ENCODE peak calls at places on chromosome 17, in four cellular contexts. One of them, this sample, is unnamed. For H3K36me3, the result is how much of the 10 kb centered on the place peaks cover.

GRCh38 chr17:79841369-79842135 is 2.3 kb upstream of the CBX4 start:
- DNase-seq in heart left ventricle: peak
- DNase-seq in sigmoid colon: no peak
- DNase-seq in neural progenitor cell: peak
- DNase-seq in this sample: no peak

GRCh38 chr17:82301916-82302497 is 15.4 kb downstream of the CD7 start:
- DNase-seq in heart left ventricle: no peak
- DNase-seq in sigmoid colon: peak
- DNase-seq in neural progenitor cell: no peak
- DNase-seq in this sample: peak

GRCh38 chr17:74177018-74177450 is 26.4 kb upstream of the RPL38 start:
- DNase-seq in heart left ventricle: no peak
- DNase-seq in sigmoid colon: no peak
- DNase-seq in neural progenitor cell: no peak
- DNase-seq in this sample: peak

GRCh38 chr17:79912552-79913330 is 73.5 kb upstream of the CBX4 start:
- DNase-seq in heart left ventricle: no peak
- DNase-seq in sigmoid colon: no peak
- DNase-seq in neural progenitor cell: no peak
- DNase-seq in this sample: no peak

GRCh38 chr17:36885761-36886365 is 51.4 kb upstream of the LHX1 start:
- DNase-seq in heart left ventricle: no peak
- DNase-seq in sigmoid colon: no peak
- DNase-seq in neural progenitor cell: no peak
- DNase-seq in this sample: no peak

GRCh38 chr17:73325527-73325842 is 13.7 kb upstream of the CDC42EP4 start:
- DNase-seq in heart left ventricle: no peak
- DNase-seq in sigmoid colon: peak
- DNase-seq in neural progenitor cell: no peak
- DNase-seq in this sample: no peak

GRCh38 chr17:71735893-71736292 is 384.9 kb upstream of the SOX9 start:
- DNase-seq in heart left ventricle: no peak
- DNase-seq in sigmoid colon: no peak
- DNase-seq in neural progenitor cell: no peak
- DNase-seq in this sample: no peak

GRCh38 chr17:69575346-69575761 is 160.9 kb downstream of the MAP2K6 start:
- DNase-seq in heart left ventricle: no peak
- DNase-seq in sigmoid colon: no peak
- DNase-seq in neural progenitor cell: peak
- DNase-seq in this sample: peak

GRCh38 chr17:81412490-81413093 is 17.3 kb downstream of the BAHCC1 start:
- DNase-seq in heart left ventricle: peak
- DNase-seq in sigmoid colon: peak
- DNase-seq in neural progenitor cell: no peak
- DNase-seq in this sample: peak

GRCh38 chr17:50536683-50537646 is 4.4 kb downstream of the EPN3 start:
- DNase-seq in heart left ventricle: no peak
- DNase-seq in sigmoid colon: no peak
- DNase-seq in neural progenitor cell: no peak
- DNase-seq in this sample: no peak

GRCh38 chr17:63405741-63406261 is 40.3 kb downstream of the CYB561 start:
- DNase-seq in heart left ventricle: no peak
- DNase-seq in sigmoid colon: no peak
- DNase-seq in neural progenitor cell: peak
- DNase-seq in this sample: peak

GRCh38 chr17:31834448-31834847 is 24.6 kb downstream of the COPRS start:
- DNase-seq in heart left ventricle: no peak
- DNase-seq in sigmoid colon: no peak
- DNase-seq in neural progenitor cell: no peak
- DNase-seq in this sample: no peak

GRCh38 chr17:51258756-51259573 is 884 bp downstream of the MBTD1 start:
- DNase-seq in heart left ventricle: peak
- DNase-seq in sigmoid colon: peak
- DNase-seq in neural progenitor cell: no peak
- DNase-seq in this sample: no peak

GRCh38 chr17:77476920-77477805 is 336.4 kb downstream of the SEC14L1 start:
- DNase-seq in heart left ventricle: peak
- DNase-seq in sigmoid colon: peak
- DNase-seq in neural progenitor cell: no peak
- DNase-seq in this sample: peak
- H3K4me3 ChIP-seq in heart left ventricle: peak
- H3K4me3 ChIP-seq in sigmoid colon: no peak
- H3K4me3 ChIP-seq in neural progenitor cell: no peak
- H3K4me3 ChIP-seq in this sample: no peak

GRCh38 chr17:67265620-67266019 is 20.6 kb upstream of the HELZ start:
- DNase-seq in heart left ventricle: no peak
- DNase-seq in sigmoid colon: no peak
- DNase-seq in neural progenitor cell: no peak
- DNase-seq in this sample: no peak

GRCh38 chr17:67258836-67259468 is 14.0 kb upstream of the HELZ start:
- DNase-seq in heart left ventricle: no peak
- DNase-seq in sigmoid colon: no peak
- DNase-seq in neural progenitor cell: no peak
- DNase-seq in this sample: no peak

GRCh38 chr17:67266496-67266895 is 21.5 kb upstream of the HELZ start:
- DNase-seq in heart left ventricle: no peak
- DNase-seq in sigmoid colon: no peak
- DNase-seq in neural progenitor cell: no peak
- DNase-seq in this sample: no peak

GRCh38 chr17:67260051-67260987 is 15.3 kb upstream of the HELZ start:
- DNase-seq in heart left ventricle: peak
- DNase-seq in sigmoid colon: peak
- DNase-seq in neural progenitor cell: no peak
- DNase-seq in this sample: peak

DNA sequence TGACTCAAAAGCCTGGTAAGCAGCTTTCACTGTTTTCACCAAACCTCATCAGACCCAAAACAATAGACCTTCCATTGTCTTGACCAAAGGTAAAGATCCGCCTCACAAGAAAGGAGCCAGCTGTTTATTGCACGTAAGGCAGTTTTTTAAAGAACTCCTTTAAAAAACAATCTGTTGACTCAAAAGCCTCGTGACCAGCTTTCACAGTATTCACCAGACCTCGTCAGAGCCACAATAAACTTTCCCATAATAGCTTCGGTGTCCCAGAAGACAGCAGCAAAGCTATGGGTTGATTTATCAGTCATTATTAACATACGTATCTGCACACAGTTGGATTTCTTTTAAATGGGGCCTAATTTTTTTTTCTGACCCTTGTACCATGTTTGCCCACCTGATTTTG is 17.4 kb upstream of the HELZ start:
- DNase-seq in heart left ventricle: no peak
- DNase-seq in sigmoid colon: no peak
- DNase-seq in neural progenitor cell: peak
- DNase-seq in this sample: no peak
- TF ChIP-seq CTCF in heart left ventricle: no peak
- TF ChIP-seq CTCF in sigmoid colon: no peak
- TF ChIP-seq CTCF in neural progenitor cell: no peak
- TF ChIP-seq CTCF in this sample: no peak

GRCh38 chr17:67138392-67138791 is 94.0 kb downstream of the CACNG1 start:
- DNase-seq in heart left ventricle: no peak
- DNase-seq in sigmoid colon: no peak
- DNase-seq in neural progenitor cell: no peak
- DNase-seq in this sample: no peak

GRCh38 chr17:67145406-67145805 is 99.6 kb downstream of the HELZ start:
- DNase-seq in heart left ventricle: no peak
- DNase-seq in sigmoid colon: no peak
- DNase-seq in neural progenitor cell: no peak
- DNase-seq in this sample: no peak

GRCh38 chr17:67139289-67139688 is 94.9 kb downstream of the CACNG1 start:
- DNase-seq in heart left ventricle: no peak
- DNase-seq in sigmoid colon: no peak
- DNase-seq in neural progenitor cell: no peak
- DNase-seq in this sample: no peak

GRCh38 chr17:67139784-67140665 is 95.7 kb downstream of the CACNG1 start:
- DNase-seq in heart left ventricle: no peak
- DNase-seq in sigmoid colon: no peak
- DNase-seq in neural progenitor cell: peak
- DNase-seq in this sample: peak

DNA sequence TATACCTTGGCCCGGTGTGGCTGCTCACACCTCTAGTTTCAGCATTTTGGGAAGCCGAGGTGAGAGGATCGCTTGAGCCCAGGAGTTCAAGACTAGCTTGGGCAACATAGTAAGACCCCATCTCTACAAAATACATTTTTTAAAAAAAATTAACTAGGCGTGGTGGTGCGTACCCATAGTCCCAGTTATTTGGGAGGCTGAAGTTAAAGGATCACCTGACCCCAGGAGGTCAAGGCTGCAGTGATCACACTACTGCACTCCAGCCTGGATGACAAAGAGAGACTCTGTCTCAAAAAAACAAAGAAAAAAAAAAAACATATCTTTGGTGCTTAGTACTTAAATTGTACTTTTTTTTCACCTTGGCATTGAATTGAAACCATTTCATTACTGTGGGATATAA is 99.0 kb downstream of the CACNG1 start:
- DNase-seq in heart left ventricle: no peak
- DNase-seq in sigmoid colon: no peak
- DNase-seq in neural progenitor cell: no peak
- DNase-seq in this sample: no peak
- H3K36me3 ChIP-seq in heart left ventricle: half or more
- H3K36me3 ChIP-seq in sigmoid colon: under half
- H3K36me3 ChIP-seq in neural progenitor cell: under half
- H3K36me3 ChIP-seq in this sample: under half

DNA sequence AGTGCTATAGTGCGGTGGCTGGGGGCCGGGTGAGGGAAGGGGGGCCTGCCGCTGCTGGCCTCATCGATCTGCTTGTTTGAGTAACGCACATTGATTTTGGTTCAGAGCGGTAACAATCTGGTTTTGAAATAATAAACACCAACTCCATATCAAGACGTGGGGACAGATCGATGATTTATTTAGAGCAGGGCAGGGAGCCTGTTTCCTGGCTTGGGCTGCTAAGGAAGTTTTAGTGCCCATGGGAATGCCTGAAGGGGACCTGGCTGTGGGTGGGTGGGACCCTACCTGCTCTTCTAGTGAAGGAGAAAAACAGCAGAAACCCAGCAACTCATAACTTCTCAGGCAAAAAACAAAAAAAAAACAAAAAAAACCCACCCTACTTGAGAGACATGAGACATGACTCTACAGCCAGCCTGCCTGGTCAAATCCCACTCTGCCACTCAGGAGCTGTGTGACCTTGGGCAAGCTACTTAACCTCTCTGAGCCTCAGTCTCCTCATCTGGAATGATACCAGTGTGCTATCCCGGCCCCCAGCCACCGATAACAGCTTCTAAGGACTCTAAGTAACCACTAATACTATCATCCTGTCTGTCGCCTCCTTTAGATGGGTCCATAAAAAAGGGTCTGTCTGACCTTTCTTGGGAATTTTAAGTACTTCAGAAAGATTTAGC is 66.0 kb downstream of the PIPOX start:
- DNase-seq in heart left ventricle: no peak
- DNase-seq in sigmoid colon: no peak
- DNase-seq in neural progenitor cell: no peak
- DNase-seq in this sample: no peak
- H3K4me3 ChIP-seq in heart left ventricle: no peak
- H3K4me3 ChIP-seq in sigmoid colon: no peak
- H3K4me3 ChIP-seq in neural progenitor cell: no peak
- H3K4me3 ChIP-seq in this sample: no peak

DNA sequence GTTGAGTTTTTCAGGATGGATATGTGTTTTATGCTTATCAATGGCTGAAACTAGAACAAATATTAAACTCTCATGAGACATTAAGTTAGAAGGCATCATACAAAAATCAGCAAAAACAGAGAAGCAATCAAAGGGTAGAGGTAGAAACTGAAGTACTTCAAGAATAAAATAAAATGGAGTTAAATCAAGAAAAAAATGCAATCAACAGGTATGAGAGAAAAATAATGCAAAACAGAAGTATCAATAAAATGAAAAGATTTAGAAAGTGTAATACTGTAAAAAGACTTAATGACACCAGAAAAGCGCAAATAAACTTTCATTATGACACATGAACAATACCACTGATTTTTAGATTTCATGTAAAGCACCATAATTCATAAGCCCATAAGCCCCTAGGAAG is 112.3 kb downstream of the SKAP1 start:
- DNase-seq in heart left ventricle: no peak
- DNase-seq in sigmoid colon: no peak
- DNase-seq in neural progenitor cell: no peak
- DNase-seq in this sample: no peak
- TF ChIP-seq CTCF in heart left ventricle: no peak
- TF ChIP-seq CTCF in sigmoid colon: no peak
- TF ChIP-seq CTCF in neural progenitor cell: no peak
- TF ChIP-seq CTCF in this sample: no peak

This sample was measured in bronchial epithelial cell.